ENCODE peak calls at places on chromosomes 3 and 15, in nine cellular contexts. One of them, this sample, is unnamed.

GRCh38 chr3:63370094-63370493 is 92.0 kb downstream of the SYNPR start:
- ATAC-seq in activated naive CD8-positive, alpha-beta T cell treated with anti-CD3 and anti-CD28 coated beads, Interleukin-2, amount 50 U/mL, for 24 hours: no peak
- ATAC-seq in HepG2: no peak
- ATAC-seq in natural killer cell: no peak
- ATAC-seq in central memory CD8-positive, alpha-beta T cell: no peak
- ATAC-seq in left lung: no peak
- ATAC-seq in stimulated activated naive CD8-positive, alpha-beta T cell treated with anti-CD3 and anti-CD28 coated beads, Interleukin-15, Interleukin-2, amounts not matched to agents 100 U/mL and 50 U/mL, for 24 hours: no peak
- ATAC-seq in RWPE2: no peak
- ATAC-seq in HCT116: no peak
- ATAC-seq in this sample: no peak

GRCh38 chr15:80873568-80873967 is 94.4 kb downstream of the CEMIP start:
- ATAC-seq in activated naive CD8-positive, alpha-beta T cell treated with anti-CD3 and anti-CD28 coated beads, Interleukin-2, amount 50 U/mL, for 24 hours: no peak
- ATAC-seq in HepG2: no peak
- ATAC-seq in natural killer cell: no peak
- ATAC-seq in central memory CD8-positive, alpha-beta T cell: no peak
- ATAC-seq in left lung: no peak
- ATAC-seq in stimulated activated naive CD8-positive, alpha-beta T cell treated with anti-CD3 and anti-CD28 coated beads, Interleukin-15, Interleukin-2, amounts not matched to agents 100 U/mL and 50 U/mL, for 24 hours: no peak
- ATAC-seq in RWPE2: no peak
- ATAC-seq in HCT116: no peak
- ATAC-seq in this sample: no peak

GRCh38 chr3:30081904-30082303 is 524.5 kb upstream of the TGFBR2 start:
- ATAC-seq in activated naive CD8-positive, alpha-beta T cell treated with anti-CD3 and anti-CD28 coated beads, Interleukin-2, amount 50 U/mL, for 24 hours: no peak
- ATAC-seq in HepG2: peak; percentile 92
- ATAC-seq in natural killer cell: no peak
- ATAC-seq in central memory CD8-positive, alpha-beta T cell: no peak
- ATAC-seq in left lung: no peak
- ATAC-seq in stimulated activated naive CD8-positive, alpha-beta T cell treated with anti-CD3 and anti-CD28 coated beads, Interleukin-15, Interleukin-2, amounts not matched to agents 100 U/mL and 50 U/mL, for 24 hours: no peak
- ATAC-seq in RWPE2: no peak
- ATAC-seq in HCT116: no peak
- ATAC-seq in this sample: no peak

GRCh38 chr3:115072265-115073008 is 74.7 kb downstream of the ZBTB20 start:
- ATAC-seq in activated naive CD8-positive, alpha-beta T cell treated with anti-CD3 and anti-CD28 coated beads, Interleukin-2, amount 50 U/mL, for 24 hours: no peak
- ATAC-seq in HepG2: no peak
- ATAC-seq in natural killer cell: no peak
- ATAC-seq in central memory CD8-positive, alpha-beta T cell: no peak
- ATAC-seq in left lung: peak; percentile 21
- ATAC-seq in stimulated activated naive CD8-positive, alpha-beta T cell treated with anti-CD3 and anti-CD28 coated beads, Interleukin-15, Interleukin-2, amounts not matched to agents 100 U/mL and 50 U/mL, for 24 hours: no peak
- ATAC-seq in RWPE2: peak; percentile 60
- ATAC-seq in HCT116: peak; percentile 67
- ATAC-seq in this sample: no peak

GRCh38 chr3:120795017-120795648 is 52.6 kb downstream of the GTF2E1 start:
- ATAC-seq in activated naive CD8-positive, alpha-beta T cell treated with anti-CD3 and anti-CD28 coated beads, Interleukin-2, amount 50 U/mL, for 24 hours: peak; percentile 97
- ATAC-seq in HepG2: peak; percentile 94
- ATAC-seq in natural killer cell: peak; percentile 97
- ATAC-seq in central memory CD8-positive, alpha-beta T cell: peak; percentile 96
- ATAC-seq in left lung: peak; percentile 97
- ATAC-seq in stimulated activated naive CD8-positive, alpha-beta T cell treated with anti-CD3 and anti-CD28 coated beads, Interleukin-15, Interleukin-2, amounts not matched to agents 100 U/mL and 50 U/mL, for 24 hours: peak; percentile 94
- ATAC-seq in RWPE2: peak; percentile 78
- ATAC-seq in HCT116: peak; percentile 97
- ATAC-seq in this sample: peak; percentile 91

GRCh38 chr3:197592361-197593045 is 36.7 kb upstream of the BDH1 start:
- ATAC-seq in activated naive CD8-positive, alpha-beta T cell treated with anti-CD3 and anti-CD28 coated beads, Interleukin-2, amount 50 U/mL, for 24 hours: peak; percentile 70
- ATAC-seq in HepG2: no peak
- ATAC-seq in natural killer cell: no peak
- ATAC-seq in central memory CD8-positive, alpha-beta T cell: no peak
- ATAC-seq in left lung: no peak
- ATAC-seq in stimulated activated naive CD8-positive, alpha-beta T cell treated with anti-CD3 and anti-CD28 coated beads, Interleukin-15, Interleukin-2, amounts not matched to agents 100 U/mL and 50 U/mL, for 24 hours: peak; percentile 74
- ATAC-seq in RWPE2: no peak
- ATAC-seq in HCT116: no peak
- ATAC-seq in this sample: no peak

GRCh38 chr3:101890716-101891115 is 41.4 kb downstream of the NFKBIZ start:
- ATAC-seq in activated naive CD8-positive, alpha-beta T cell treated with anti-CD3 and anti-CD28 coated beads, Interleukin-2, amount 50 U/mL, for 24 hours: peak; percentile 90
- ATAC-seq in HepG2: no peak
- ATAC-seq in natural killer cell: peak; percentile 18
- ATAC-seq in central memory CD8-positive, alpha-beta T cell: no peak
- ATAC-seq in left lung: no peak
- ATAC-seq in stimulated activated naive CD8-positive, alpha-beta T cell treated with anti-CD3 and anti-CD28 coated beads, Interleukin-15, Interleukin-2, amounts not matched to agents 100 U/mL and 50 U/mL, for 24 hours: peak; percentile 92
- ATAC-seq in RWPE2: peak; percentile 49
- ATAC-seq in HCT116: no peak
- ATAC-seq in this sample: peak; percentile 41

GRCh38 chr3:194828926-194829325 is 143.2 kb downstream of the FAM43A start:
- ATAC-seq in activated naive CD8-positive, alpha-beta T cell treated with anti-CD3 and anti-CD28 coated beads, Interleukin-2, amount 50 U/mL, for 24 hours: no peak
- ATAC-seq in HepG2: no peak
- ATAC-seq in natural killer cell: no peak
- ATAC-seq in central memory CD8-positive, alpha-beta T cell: no peak
- ATAC-seq in left lung: no peak
- ATAC-seq in stimulated activated naive CD8-positive, alpha-beta T cell treated with anti-CD3 and anti-CD28 coated beads, Interleukin-15, Interleukin-2, amounts not matched to agents 100 U/mL and 50 U/mL, for 24 hours: no peak
- ATAC-seq in RWPE2: no peak
- ATAC-seq in HCT116: no peak
- ATAC-seq in this sample: no peak

GRCh38 chr3:152317956-152318355 is 49.2 kb downstream of the MBNL1 start:
- ATAC-seq in activated naive CD8-positive, alpha-beta T cell treated with anti-CD3 and anti-CD28 coated beads, Interleukin-2, amount 50 U/mL, for 24 hours: peak; percentile 72
- ATAC-seq in HepG2: no peak
- ATAC-seq in natural killer cell: no peak
- ATAC-seq in central memory CD8-positive, alpha-beta T cell: no peak
- ATAC-seq in left lung: peak; percentile 7
- ATAC-seq in stimulated activated naive CD8-positive, alpha-beta T cell treated with anti-CD3 and anti-CD28 coated beads, Interleukin-15, Interleukin-2, amounts not matched to agents 100 U/mL and 50 U/mL, for 24 hours: peak; percentile 55
- ATAC-seq in RWPE2: peak; percentile 61
- ATAC-seq in HCT116: no peak
- ATAC-seq in this sample: no peak

GRCh38 chr3:186955898-186956696 is 25.8 kb downstream of the ST6GAL1 start:
- ATAC-seq in activated naive CD8-positive, alpha-beta T cell treated with anti-CD3 and anti-CD28 coated beads, Interleukin-2, amount 50 U/mL, for 24 hours: no peak
- ATAC-seq in HepG2: no peak
- ATAC-seq in natural killer cell: peak; percentile 88
- ATAC-seq in central memory CD8-positive, alpha-beta T cell: peak; percentile 68
- ATAC-seq in left lung: peak; percentile 14
- ATAC-seq in stimulated activated naive CD8-positive, alpha-beta T cell treated with anti-CD3 and anti-CD28 coated beads, Interleukin-15, Interleukin-2, amounts not matched to agents 100 U/mL and 50 U/mL, for 24 hours: no peak
- ATAC-seq in RWPE2: no peak
- ATAC-seq in HCT116: no peak
- ATAC-seq in this sample: no peak